ENCODE peak calls at places on chromosomes 5 and 9, in nine cellular contexts. One of them, this sample, is unnamed.
A peak's percentile ranks its signal among the peaks of the same experiment; 100 is the strongest.

GRCh38 chr5:1246711-1247431 is 21.7 kb downstream of the SLC6A18 start:
- DNase-seq in activated naive CD4-positive, alpha-beta T cell treated with Interleukin-2 at 50 U/mL for 16 hours: no peak
- DNase-seq in CD14-positive monocyte: no peak
- DNase-seq in stomach: peak; percentile 66
- DNase-seq in iPS-NIHi11: peak; percentile 96
- DNase-seq in H54: no peak
- DNase-seq in stimulated activated CD4-positive, alpha-beta T cell treated with anti-CD3 and anti-CD28 coated beads, Interleukin-4, amount 100 ng/mL, for 4 hours: peak; percentile 12
- DNase-seq in ureter: no peak
- DNase-seq in NCI-H345: peak; percentile 11
- DNase-seq in this sample: peak; percentile 42

GRCh38 chr5:40160435-40160834 is 519.3 kb upstream of the PTGER4 start:
- DNase-seq in CD14-positive monocyte: no peak
- DNase-seq in NCI-H345: no peak
- DNase-seq in activated naive CD4-positive, alpha-beta T cell treated with Interleukin-2 at 50 U/mL for 16 hours: no peak
- DNase-seq in stimulated activated CD4-positive, alpha-beta T cell treated with anti-CD3 and anti-CD28 coated beads, Interleukin-4, amount 100 ng/mL, for 4 hours: no peak
- DNase-seq in ureter: no peak
- DNase-seq in iPS-NIHi11: no peak
- DNase-seq in stomach: no peak
- DNase-seq in H54: no peak
- DNase-seq in this sample: no peak

GRCh38 chr5:156543348-156543747 is 216.4 kb downstream of the SGCD start:
- DNase-seq in iPS-NIHi11: no peak
- DNase-seq in ureter: no peak
- DNase-seq in stimulated activated CD4-positive, alpha-beta T cell treated with anti-CD3 and anti-CD28 coated beads, Interleukin-4, amount 100 ng/mL, for 4 hours: no peak
- DNase-seq in CD14-positive monocyte: no peak
- DNase-seq in NCI-H345: peak; percentile 0
- DNase-seq in activated naive CD4-positive, alpha-beta T cell treated with Interleukin-2 at 50 U/mL for 16 hours: no peak
- DNase-seq in H54: no peak
- DNase-seq in stomach: no peak
- DNase-seq in this sample: no peak

GRCh38 chr5:5318426-5319205 is 103.9 kb upstream of the ICE1 start:
- DNase-seq in H54: no peak
- DNase-seq in CD14-positive monocyte: no peak
- DNase-seq in ureter: no peak
- DNase-seq in NCI-H345: no peak
- DNase-seq in stimulated activated CD4-positive, alpha-beta T cell treated with anti-CD3 and anti-CD28 coated beads, Interleukin-4, amount 100 ng/mL, for 4 hours: no peak
- DNase-seq in stomach: no peak
- DNase-seq in activated naive CD4-positive, alpha-beta T cell treated with Interleukin-2 at 50 U/mL for 16 hours: no peak
- DNase-seq in iPS-NIHi11: no peak
- DNase-seq in this sample: no peak

GRCh38 chr9:14198544-14199510 is 115.1 kb downstream of the NFIB start:
- DNase-seq in NCI-H345: no peak
- DNase-seq in activated naive CD4-positive, alpha-beta T cell treated with Interleukin-2 at 50 U/mL for 16 hours: no peak
- DNase-seq in H54: no peak
- DNase-seq in stomach: peak; percentile 60
- DNase-seq in ureter: peak; percentile 55
- DNase-seq in CD14-positive monocyte: no peak
- DNase-seq in stimulated activated CD4-positive, alpha-beta T cell treated with anti-CD3 and anti-CD28 coated beads, Interleukin-4, amount 100 ng/mL, for 4 hours: no peak
- DNase-seq in iPS-NIHi11: peak; percentile 15
- DNase-seq in this sample: no peak

GRCh38 chr5:42703238-42703637 is 53.4 kb upstream of the CCDC152 start:
- DNase-seq in H54: no peak
- DNase-seq in stomach: no peak
- DNase-seq in stimulated activated CD4-positive, alpha-beta T cell treated with anti-CD3 and anti-CD28 coated beads, Interleukin-4, amount 100 ng/mL, for 4 hours: no peak
- DNase-seq in NCI-H345: no peak
- DNase-seq in iPS-NIHi11: no peak
- DNase-seq in activated naive CD4-positive, alpha-beta T cell treated with Interleukin-2 at 50 U/mL for 16 hours: no peak
- DNase-seq in CD14-positive monocyte: no peak
- DNase-seq in ureter: no peak
- DNase-seq in this sample: no peak

GRCh38 chr5:55816342-55816741 is 34.8 kb upstream of the IL31RA start:
- DNase-seq in H54: peak; percentile 25
- DNase-seq in ureter: no peak
- DNase-seq in CD14-positive monocyte: no peak
- DNase-seq in iPS-NIHi11: no peak
- DNase-seq in stomach: no peak
- DNase-seq in stimulated activated CD4-positive, alpha-beta T cell treated with anti-CD3 and anti-CD28 coated beads, Interleukin-4, amount 100 ng/mL, for 4 hours: no peak
- DNase-seq in NCI-H345: no peak
- DNase-seq in activated naive CD4-positive, alpha-beta T cell treated with Interleukin-2 at 50 U/mL for 16 hours: no peak
- DNase-seq in this sample: no peak

GRCh38 chr5:114361724-114362196 is at the start of gene KCNN2:
- DNase-seq in ureter: peak; percentile 84
- DNase-seq in NCI-H345: peak; percentile 51
- DNase-seq in CD14-positive monocyte: no peak
- DNase-seq in iPS-NIHi11: peak; percentile 87
- DNase-seq in H54: no peak
- DNase-seq in stimulated activated CD4-positive, alpha-beta T cell treated with anti-CD3 and anti-CD28 coated beads, Interleukin-4, amount 100 ng/mL, for 4 hours: no peak
- DNase-seq in stomach: peak; percentile 74
- DNase-seq in activated naive CD4-positive, alpha-beta T cell treated with Interleukin-2 at 50 U/mL for 16 hours: no peak
- DNase-seq in this sample: no peak

GRCh38 chr9:4985376-4986266 is 549 bp downstream of the JAK2 start:
- DNase-seq in H54: no peak
- DNase-seq in stimulated activated CD4-positive, alpha-beta T cell treated with anti-CD3 and anti-CD28 coated beads, Interleukin-4, amount 100 ng/mL, for 4 hours: peak; percentile 45
- DNase-seq in activated naive CD4-positive, alpha-beta T cell treated with Interleukin-2 at 50 U/mL for 16 hours: peak; percentile 31
- DNase-seq in CD14-positive monocyte: peak; percentile 43
- DNase-seq in iPS-NIHi11: peak; percentile 12
- DNase-seq in NCI-H345: peak; percentile 32
- DNase-seq in stomach: peak; percentile 43
- DNase-seq in ureter: peak; percentile 45
- DNase-seq in this sample: peak; percentile 57

GRCh38 chr9:137550241-137550621 is at the start of gene PNPLA7:
- DNase-seq in stomach: peak; percentile 93
- DNase-seq in CD14-positive monocyte: peak; percentile 72
- DNase-seq in H54: peak; percentile 98
- DNase-seq in NCI-H345: peak; percentile 81
- DNase-seq in activated naive CD4-positive, alpha-beta T cell treated with Interleukin-2 at 50 U/mL for 16 hours: peak; percentile 50
- DNase-seq in ureter: peak; percentile 92
- DNase-seq in iPS-NIHi11: peak; percentile 83
- DNase-seq in stimulated activated CD4-positive, alpha-beta T cell treated with anti-CD3 and anti-CD28 coated beads, Interleukin-4, amount 100 ng/mL, for 4 hours: peak; percentile 46
- DNase-seq in this sample: peak; percentile 72

GRCh38 chr5:84249918-84250635 is 134.6 kb downstream of the EDIL3 start:
- DNase-seq in ureter: no peak
- DNase-seq in activated naive CD4-positive, alpha-beta T cell treated with Interleukin-2 at 50 U/mL for 16 hours: no peak
- DNase-seq in H54: peak; percentile 38
- DNase-seq in NCI-H345: no peak
- DNase-seq in stimulated activated CD4-positive, alpha-beta T cell treated with anti-CD3 and anti-CD28 coated beads, Interleukin-4, amount 100 ng/mL, for 4 hours: no peak
- DNase-seq in stomach: no peak
- DNase-seq in CD14-positive monocyte: no peak
- DNase-seq in iPS-NIHi11: no peak
- DNase-seq in this sample: no peak

GRCh38 chr5:38925154-38925925 is 79.5 kb downstream of the OSMR start:
- DNase-seq in iPS-NIHi11: no peak
- DNase-seq in NCI-H345: no peak
- DNase-seq in ureter: no peak
- DNase-seq in H54: peak; percentile 11
- DNase-seq in activated naive CD4-positive, alpha-beta T cell treated with Interleukin-2 at 50 U/mL for 16 hours: no peak
- DNase-seq in stomach: no peak
- DNase-seq in CD14-positive monocyte: no peak
- DNase-seq in stimulated activated CD4-positive, alpha-beta T cell treated with anti-CD3 and anti-CD28 coated beads, Interleukin-4, amount 100 ng/mL, for 4 hours: no peak
- DNase-seq in this sample: no peak

GRCh38 chr5:173499471-173500212 is 116.8 kb downstream of the BOD1 start:
- DNase-seq in iPS-NIHi11: no peak
- DNase-seq in stomach: peak; percentile 83
- DNase-seq in ureter: no peak
- DNase-seq in stimulated activated CD4-positive, alpha-beta T cell treated with anti-CD3 and anti-CD28 coated beads, Interleukin-4, amount 100 ng/mL, for 4 hours: no peak
- DNase-seq in activated naive CD4-positive, alpha-beta T cell treated with Interleukin-2 at 50 U/mL for 16 hours: no peak
- DNase-seq in H54: no peak
- DNase-seq in CD14-positive monocyte: no peak
- DNase-seq in NCI-H345: no peak
- DNase-seq in this sample: no peak

GRCh38 chr9:32942755-32943460 is 58.5 kb downstream of the APTX start:
- DNase-seq in stimulated activated CD4-positive, alpha-beta T cell treated with anti-CD3 and anti-CD28 coated beads, Interleukin-4, amount 100 ng/mL, for 4 hours: no peak
- DNase-seq in H54: no peak
- DNase-seq in CD14-positive monocyte: no peak
- DNase-seq in ureter: no peak
- DNase-seq in NCI-H345: no peak
- DNase-seq in stomach: no peak
- DNase-seq in activated naive CD4-positive, alpha-beta T cell treated with Interleukin-2 at 50 U/mL for 16 hours: no peak
- DNase-seq in iPS-NIHi11: no peak
- DNase-seq in this sample: no peak

GRCh38 chr9:1100945-1101344 is 50.8 kb downstream of the DMRT2 start:
- DNase-seq in stimulated activated CD4-positive, alpha-beta T cell treated with anti-CD3 and anti-CD28 coated beads, Interleukin-4, amount 100 ng/mL, for 4 hours: no peak
- DNase-seq in iPS-NIHi11: peak; percentile 67
- DNase-seq in activated naive CD4-positive, alpha-beta T cell treated with Interleukin-2 at 50 U/mL for 16 hours: no peak
- DNase-seq in NCI-H345: no peak
- DNase-seq in CD14-positive monocyte: no peak
- DNase-seq in stomach: peak; percentile 56
- DNase-seq in ureter: no peak
- DNase-seq in H54: no peak
- DNase-seq in this sample: no peak

GRCh38 chr5:141402553-141403328 is at the start of gene PCDHGA9:
- DNase-seq in activated naive CD4-positive, alpha-beta T cell treated with Interleukin-2 at 50 U/mL for 16 hours: no peak
- DNase-seq in H54: peak; percentile 66
- DNase-seq in NCI-H345: no peak
- DNase-seq in ureter: no peak
- DNase-seq in stimulated activated CD4-positive, alpha-beta T cell treated with anti-CD3 and anti-CD28 coated beads, Interleukin-4, amount 100 ng/mL, for 4 hours: no peak
- DNase-seq in stomach: no peak
- DNase-seq in CD14-positive monocyte: no peak
- DNase-seq in iPS-NIHi11: peak; percentile 58
- DNase-seq in this sample: no peak

GRCh38 chr9:99040911-99041582 is 63.9 kb upstream of the TGFBR1 start:
- DNase-seq in stimulated activated CD4-positive, alpha-beta T cell treated with anti-CD3 and anti-CD28 coated beads, Interleukin-4, amount 100 ng/mL, for 4 hours: no peak
- DNase-seq in stomach: no peak
- DNase-seq in CD14-positive monocyte: peak; percentile 73
- DNase-seq in NCI-H345: no peak
- DNase-seq in activated naive CD4-positive, alpha-beta T cell treated with Interleukin-2 at 50 U/mL for 16 hours: no peak
- DNase-seq in ureter: no peak
- DNase-seq in iPS-NIHi11: no peak
- DNase-seq in H54: peak; percentile 64
- DNase-seq in this sample: no peak

GRCh38 chr5:91091471-91092234 is 291.5 kb downstream of the ARRDC3 start:
- DNase-seq in stomach: no peak
- DNase-seq in iPS-NIHi11: no peak
- DNase-seq in CD14-positive monocyte: no peak
- DNase-seq in H54: no peak
- DNase-seq in ureter: no peak
- DNase-seq in NCI-H345: no peak
- DNase-seq in stimulated activated CD4-positive, alpha-beta T cell treated with anti-CD3 and anti-CD28 coated beads, Interleukin-4, amount 100 ng/mL, for 4 hours: no peak
- DNase-seq in activated naive CD4-positive, alpha-beta T cell treated with Interleukin-2 at 50 U/mL for 16 hours: no peak
- DNase-seq in this sample: no peak